ENCODE peak calls at places on chromosomes 1 and 21, in four cellular contexts. L is left colon; F is stimulated activated CD4-positive, alpha-beta T cell treated with anti-CD3 and anti-CD28 coated beads, Interleukin-15, amount 100 ng/mL, for 1 hour; T is T-helper 1 cell. O is an unnamed sample.

GRCh38 chr1:110675060-110675791 is 486 bp upstream of the KCNA3 start:
- DNase-seq in T (no peak), F (no peak), L (no peak), O (no peak)

GRCh38 chr1:95023399-95024050 is 49.2 kb downstream of the ALG14 start:
- DNase-seq in T (no peak), F (no peak), L (no peak), O (no peak)

GRCh38 chr1:244137725-244138124 is 86.6 kb downstream of the ZBTB18 start:
- DNase-seq in T (no peak), F (no peak), L (no peak), O (no peak)

GRCh38 chr1:85580046-85580411 is 532 bp upstream of the CCN1 start:
- DNase-seq in F (no peak), L (no peak), T (no peak), O (no peak)

GRCh38 chr1:219710529-219711194 is 97.8 kb upstream of the ZC3H11B start:
- DNase-seq in F (no peak), T (no peak), L (no peak), O (no peak)

GRCh38 chr1:60559371-60559770 is 485.8 kb upstream of the C1orf87 start:
- DNase-seq in F (no peak), T (no peak), L (no peak), O (no peak)

GRCh38 chr1:100463809-100464424 is 74.0 kb upstream of the GPR88 start:
- DNase-seq in F (peak; percentile 28), T (peak; percentile 28), L (peak; percentile 46), O (no peak)

GRCh38 chr1:96306809-96307208 is 414.8 kb upstream of the PTBP2 start:
- DNase-seq in T (no peak), L (no peak), F (no peak), O (no peak)

GRCh38 chr1:93958351-93959101 is 49.3 kb upstream of the GCLM start:
- DNase-seq in F (no peak), T (no peak), L (no peak), O (no peak)

GRCh38 chr1:156675715-156676311 is 1.4 kb downstream of the NES start:
- DNase-seq in T (no peak), L (no peak), F (no peak), O (no peak)

GRCh38 chr1:34266127-34266951 is 89.6 kb downstream of the C1orf94 start:
- DNase-seq in L (no peak), T (no peak), F (no peak), O (no peak)

GRCh38 chr1:26582836-26583460 is 53.4 kb downstream of the RPS6KA1 start:
- DNase-seq in L (no peak), T (no peak), F (peak; percentile 60), O (no peak)

GRCh38 chr1:29171521-29171920 is 10.2 kb downstream of the SRSF4 start:
- DNase-seq in F (no peak), T (no peak), L (no peak), O (no peak)

GRCh38 chr1:204255966-204256365 is 42.2 kb upstream of the GOLT1A start:
- DNase-seq in L (no peak), F (no peak), T (no peak), O (no peak)

GRCh38 chr1:63264161-63264560 is 58.2 kb upstream of the FOXD3 start:
- DNase-seq in T (no peak), F (no peak), L (no peak), O (no peak)

GRCh38 chr1:227948493-227949260 is 945 bp upstream of the WNT9A start:
- DNase-seq in F (no peak), L (no peak), T (no peak), O (no peak)

GRCh38 chr1:25425098-25426085 is 4.8 kb upstream of the RHCE start:
- DNase-seq in L (peak; percentile 43), F (no peak), T (no peak), O (peak; percentile 68)

GRCh38 chr1:2821970-2822620 is 20.6 kb upstream of the TTC34 start:
- DNase-seq in L (peak; percentile 59), T (no peak), F (peak; percentile 27), O (peak; percentile 32)

GRCh38 chr1:235199441-235199840 is 38.4 kb upstream of the RBM34 start:
- DNase-seq in F (no peak), L (no peak), T (no peak), O (no peak)

GRCh38 chr1:40939320-40940059 is 40.0 kb upstream of the CTPS1 start:
- DNase-seq in F (no peak), T (no peak), L (peak; percentile 12), O (peak; percentile 17)

GRCh38 chr21:45867671-45868081 is 113.9 kb upstream of the COL6A1 start:
- DNase-seq in L (no peak), F (no peak), T (no peak), O (no peak)

GRCh38 chr1:91568261-91568660 is 67.6 kb downstream of the CDC7 start:
- DNase-seq in F (no peak), L (no peak), T (no peak), O (no peak)

GRCh38 chr21:27695246-27695645 is 728.4 kb upstream of the ADAMTS5 start:
- DNase-seq in F (no peak), L (no peak), T (no peak), O (no peak)

GRCh38 chr1:61152706-61153105 is 70.3 kb downstream of the NFIA start:
- DNase-seq in L (no peak), T (no peak), F (no peak), O (no peak)

GRCh38 chr21:45055861-45056260 is 18.5 kb upstream of the ADARB1 start:
- DNase-seq in F (no peak), L (no peak), T (no peak), O (no peak)

GRCh38 chr1:59057211-59057694 is 239.6 kb upstream of the FGGY start:
- DNase-seq in L (peak; percentile 33), T (no peak), F (no peak), O (peak; percentile 47)

GRCh38 chr21:35363458-35363857 is 314.4 kb upstream of the RUNX1 start:
- DNase-seq in T (no peak), L (no peak), F (no peak), O (no peak)

GRCh38 chr1:159091547-159092397 is 15.2 kb upstream of the AIM2 start:
- DNase-seq in F (no peak), T (no peak), L (no peak), O (no peak)

GRCh38 chr21:38048241-38048640 is 132.0 kb upstream of the KCNJ6 start:
- DNase-seq in L (no peak), T (no peak), F (no peak), O (no peak)

GRCh38 chr1:212648431-212648830 is 39.9 kb downstream of the ATF3 start:
- DNase-seq in T (no peak), L (no peak), F (no peak), O (no peak)

GRCh38 chr1:37989381-37989930 is 366 bp downstream of the SF3A3 start:
- DNase-seq in T (no peak), F (no peak), L (peak; percentile 60), O (peak; percentile 31)

GRCh38 chr1:248782311-248782887 is 26.8 kb upstream of the LYPD8 start:
- DNase-seq in T (no peak), F (no peak), L (no peak), O (no peak)

GRCh38 chr1:76865696-76866291 is 1.5 kb upstream of the ST6GALNAC5 start:
- DNase-seq in F (no peak), L (no peak), T (no peak), O (no peak)

GRCh38 chr21:45546636-45547203 is 4.5 kb upstream of the SLC19A1 start:
- DNase-seq in L (no peak), F (no peak), T (no peak), O (no peak)

GRCh38 chr1:175857756-175858155 is 114.4 kb upstream of the TNR start:
- DNase-seq in T (no peak), L (no peak), F (no peak), O (no peak)

GRCh38 chr1:227898502-227899140 is 49.1 kb downstream of the WNT9A start:
- DNase-seq in L (peak; percentile 1), F (no peak), T (peak; percentile 8), O (peak; percentile 4)